ENCODE peak calls at places on chromosomes 2 and 18, in ten cellular contexts. One of them, this sample, is unnamed.

GRCh38 chr2:95032868-95033603 is 7.5 kb downstream of the MAL start:
- DNase-seq in HEK293T: no peak
- DNase-seq in GM12865: no peak
- DNase-seq in left ventricle myocardium superior: peak
- DNase-seq in epithelial cell of prostate: no peak
- DNase-seq in C1 segment of cervical spinal cord: no peak
- DNase-seq in LoVo: no peak
- DNase-seq in heart right ventricle: no peak
- DNase-seq in small intestine: no peak
- DNase-seq in NCI-H146: no peak
- DNase-seq in this sample: no peak

GRCh38 chr2:8906208-8906607 is 68.8 kb upstream of the KIDINS220 start:
- DNase-seq in HEK293T: no peak
- DNase-seq in GM12865: no peak
- DNase-seq in left ventricle myocardium superior: no peak
- DNase-seq in epithelial cell of prostate: peak
- DNase-seq in C1 segment of cervical spinal cord: no peak
- DNase-seq in LoVo: no peak
- DNase-seq in heart right ventricle: no peak
- DNase-seq in small intestine: peak
- DNase-seq in NCI-H146: no peak
- DNase-seq in this sample: no peak

GRCh38 chr18:31587538-31587937 is 4.1 kb upstream of the TTR start:
- DNase-seq in HEK293T: no peak
- DNase-seq in GM12865: no peak
- DNase-seq in left ventricle myocardium superior: no peak
- DNase-seq in epithelial cell of prostate: no peak
- DNase-seq in C1 segment of cervical spinal cord: no peak
- DNase-seq in LoVo: no peak
- DNase-seq in heart right ventricle: no peak
- DNase-seq in small intestine: no peak
- DNase-seq in NCI-H146: no peak
- DNase-seq in this sample: no peak

GRCh38 chr2:57882895-57883515 is 163.6 kb upstream of the VRK2 start:
- DNase-seq in HEK293T: no peak
- DNase-seq in GM12865: no peak
- DNase-seq in left ventricle myocardium superior: no peak
- DNase-seq in epithelial cell of prostate: no peak
- DNase-seq in C1 segment of cervical spinal cord: no peak
- DNase-seq in LoVo: peak
- DNase-seq in heart right ventricle: no peak
- DNase-seq in small intestine: peak
- DNase-seq in NCI-H146: peak
- DNase-seq in this sample: no peak

GRCh38 chr2:57497489-57498096 is 549.0 kb upstream of the VRK2 start:
- DNase-seq in HEK293T: peak
- DNase-seq in GM12865: peak
- DNase-seq in left ventricle myocardium superior: no peak
- DNase-seq in epithelial cell of prostate: no peak
- DNase-seq in C1 segment of cervical spinal cord: peak
- DNase-seq in LoVo: peak
- DNase-seq in heart right ventricle: peak
- DNase-seq in small intestine: peak
- DNase-seq in NCI-H146: peak
- DNase-seq in this sample: peak

GRCh38 chr2:35410431-35411061 is 945.0 kb upstream of the CRIM1 start:
- DNase-seq in HEK293T: peak
- DNase-seq in GM12865: peak
- DNase-seq in left ventricle myocardium superior: peak
- DNase-seq in epithelial cell of prostate: peak
- DNase-seq in C1 segment of cervical spinal cord: no peak
- DNase-seq in LoVo: peak
- DNase-seq in heart right ventricle: peak
- DNase-seq in small intestine: peak
- DNase-seq in NCI-H146: peak
- DNase-seq in this sample: peak

GRCh38 chr2:201228271-201228911 is 31.9 kb upstream of the CASP8 start:
- DNase-seq in HEK293T: no peak
- DNase-seq in GM12865: no peak
- DNase-seq in left ventricle myocardium superior: no peak
- DNase-seq in epithelial cell of prostate: no peak
- DNase-seq in C1 segment of cervical spinal cord: no peak
- DNase-seq in LoVo: peak
- DNase-seq in heart right ventricle: no peak
- DNase-seq in small intestine: peak
- DNase-seq in NCI-H146: no peak
- DNase-seq in this sample: peak

GRCh38 chr18:36406805-36407204 is 109.3 kb downstream of the FHOD3 start:
- DNase-seq in HEK293T: no peak
- DNase-seq in GM12865: no peak
- DNase-seq in left ventricle myocardium superior: no peak
- DNase-seq in epithelial cell of prostate: no peak
- DNase-seq in C1 segment of cervical spinal cord: no peak
- DNase-seq in LoVo: no peak
- DNase-seq in heart right ventricle: no peak
- DNase-seq in small intestine: no peak
- DNase-seq in NCI-H146: peak
- DNase-seq in this sample: no peak

GRCh38 chr2:231961349-231962166 is at the start of gene DIS3L2:
- DNase-seq in HEK293T: peak
- DNase-seq in GM12865: peak
- DNase-seq in left ventricle myocardium superior: peak
- DNase-seq in epithelial cell of prostate: no peak
- DNase-seq in C1 segment of cervical spinal cord: peak
- DNase-seq in LoVo: peak
- DNase-seq in heart right ventricle: peak
- DNase-seq in small intestine: peak
- DNase-seq in NCI-H146: peak
- DNase-seq in this sample: peak

GRCh38 chr2:221573430-221574230 is 1.5 kb upstream of the EPHA4 start:
- DNase-seq in HEK293T: peak
- DNase-seq in GM12865: peak
- DNase-seq in left ventricle myocardium superior: peak
- DNase-seq in epithelial cell of prostate: no peak
- DNase-seq in C1 segment of cervical spinal cord: peak
- DNase-seq in LoVo: peak
- DNase-seq in heart right ventricle: peak
- DNase-seq in small intestine: peak
- DNase-seq in NCI-H146: peak
- DNase-seq in this sample: peak